ENCODE peak calls at places on chromosomes 1 and 21, in seven cellular contexts. I is fibroblast of villous mesenchyme, X is cardiac fibroblast, R is ovary, O is SK-N-SH, N is cardiac muscle cell, K is uterus. B is an unnamed sample.
A peak's percentile ranks its signal among the peaks of the same experiment; 100 is the strongest.

GRCh38 chr1:182368369-182368768 is 23.2 kb downstream of the GLUL start:
- DNase-seq in I (no peak), X (no peak), R (no peak), O (no peak), N (no peak), K (no peak), B (no peak)

GRCh38 chr1:193326296-193326695 is 139.9 kb upstream of the B3GALT2 start:
- DNase-seq in I (no peak), X (no peak), R (no peak), O (no peak), N (no peak), K (no peak), B (no peak)

GRCh38 chr1:221987860-221988520 is 246.1 kb upstream of the DUSP10 start:
- DNase-seq in I (peak; percentile 50), X (peak; percentile 62), R (no peak), O (no peak), N (no peak), K (no peak), B (peak; percentile 77)

GRCh38 chr1:181089017-181089776 is 697 bp downstream of the IER5 start:
- DNase-seq in I (no peak), X (no peak), R (peak; percentile 35), O (peak; percentile 73), N (peak; percentile 66), K (peak; percentile 39), B (no peak)

GRCh38 chr1:100535264-100535663 is 2.7 kb upstream of the GPR88 start:
- DNase-seq in I (no peak), X (no peak), R (no peak), O (no peak), N (no peak), K (no peak), B (no peak)

GRCh38 chr1:219954736-219955421 is 26.5 kb upstream of the SLC30A10 start:
- DNase-seq in I (no peak), X (no peak), R (no peak), O (no peak), N (no peak), K (no peak), B (no peak)

GRCh38 chr1:153655333-153655732 is 3.2 kb upstream of the SNAPIN start:
- DNase-seq in I (no peak), X (no peak), R (no peak), O (no peak), N (no peak), K (no peak), B (no peak)

GRCh38 chr21:22374218-22374969 is 1376.2 kb downstream of the NCAM2 start:
- DNase-seq in I (no peak), X (no peak), R (no peak), O (no peak), N (no peak), K (no peak), B (no peak)

GRCh38 chr1:160129046-160129445 is 13.5 kb downstream of the ATP1A2 start:
- DNase-seq in I (no peak), X (no peak), R (no peak), O (no peak), N (no peak), K (no peak), B (no peak)

GRCh38 chr21:36867506-36867905 is 99.0 kb downstream of the HLCS start:
- DNase-seq in I (no peak), X (no peak), R (no peak), O (no peak), N (no peak), K (no peak), B (no peak)

GRCh38 chr1:60280256-60280655 is 206.7 kb upstream of the C1orf87 start:
- DNase-seq in I (no peak), X (peak; percentile 46), R (no peak), O (peak; percentile 83), N (no peak), K (no peak), B (peak; percentile 35)

GRCh38 chr1:239434181-239434580 is 47.8 kb downstream of the CHRM3 start:
- DNase-seq in I (no peak), X (no peak), R (no peak), O (no peak), N (no peak), K (no peak), B (no peak)

GRCh38 chr1:212461916-212462660 is 29.4 kb downstream of the NENF start:
- DNase-seq in I (no peak), X (no peak), R (no peak), O (no peak), N (no peak), K (no peak), B (no peak)

GRCh38 chr1:35442737-35443136 is 114.5 kb downstream of the KIAA0319L start:
- DNase-seq in I (no peak), X (no peak), R (no peak), O (no peak), N (no peak), K (no peak), B (no peak)

DNA sequence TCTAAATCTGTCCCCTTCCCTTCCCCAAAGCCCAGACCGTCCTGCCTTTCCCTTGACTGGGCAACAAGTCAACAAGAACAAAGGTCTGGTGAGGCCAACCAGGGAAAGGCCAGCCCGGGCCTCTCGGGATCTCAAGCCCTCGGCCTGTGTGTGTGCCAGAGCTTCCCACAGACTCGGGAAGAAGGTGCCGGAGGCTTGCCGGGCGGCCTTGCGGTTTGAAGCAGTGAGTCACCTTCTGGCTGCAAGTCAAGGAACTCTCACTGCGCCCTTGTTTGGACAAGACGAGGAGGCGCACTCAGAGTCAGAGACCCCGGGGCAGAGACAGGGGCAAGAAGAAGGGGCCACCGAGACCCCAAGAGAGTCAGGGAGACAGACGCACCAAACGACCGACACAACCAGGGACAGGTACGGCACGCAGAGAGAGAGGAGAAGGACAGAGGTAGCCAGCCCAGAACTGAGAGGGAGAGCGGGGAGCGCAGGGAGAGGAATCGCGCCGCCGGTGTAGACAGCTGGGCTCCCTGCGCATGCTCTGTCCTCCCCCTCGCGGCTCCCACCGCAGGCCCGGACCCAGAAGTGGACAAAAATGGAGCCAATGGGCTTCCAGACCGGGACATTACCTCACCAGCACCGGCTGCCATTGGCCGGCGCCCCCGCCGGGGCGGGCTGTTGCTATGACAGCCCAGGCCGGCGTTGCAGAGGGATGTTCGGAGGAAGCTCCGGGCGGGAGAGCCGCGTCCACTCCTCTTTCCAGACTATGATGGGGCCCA is 66.6 kb upstream of the LAPTM5 start:
- DNase-seq in I (peak; percentile 99), X (peak; percentile 100), R (peak; percentile 96), O (peak; percentile 99), N (peak; percentile 96), K (peak; percentile 96), B (peak; percentile 100)
- TF ChIP-seq CTCF in I (no peak), X (no peak), R (no peak), O (no peak), N (no peak), K (peak; percentile 22), B (no peak)

GRCh38 chr1:5638582-5638981 is 353.6 kb downstream of the NPHP4 start:
- DNase-seq in I (no peak), X (no peak), R (no peak), O (no peak), N (no peak), K (no peak), B (no peak)

GRCh38 chr1:5644281-5645134 is 347.7 kb downstream of the NPHP4 start:
- DNase-seq in I (no peak), X (no peak), R (no peak), O (no peak), N (no peak), K (no peak), B (no peak)

GRCh38 chr1:5643360-5644090 is 348.7 kb downstream of the NPHP4 start:
- DNase-seq in I (no peak), X (no peak), R (no peak), O (no peak), N (no peak), K (no peak), B (no peak)

GRCh38 chr1:5639323-5639722 is 352.9 kb downstream of the NPHP4 start:
- DNase-seq in I (no peak), X (no peak), R (no peak), O (no peak), N (no peak), K (no peak), B (no peak)

DNA sequence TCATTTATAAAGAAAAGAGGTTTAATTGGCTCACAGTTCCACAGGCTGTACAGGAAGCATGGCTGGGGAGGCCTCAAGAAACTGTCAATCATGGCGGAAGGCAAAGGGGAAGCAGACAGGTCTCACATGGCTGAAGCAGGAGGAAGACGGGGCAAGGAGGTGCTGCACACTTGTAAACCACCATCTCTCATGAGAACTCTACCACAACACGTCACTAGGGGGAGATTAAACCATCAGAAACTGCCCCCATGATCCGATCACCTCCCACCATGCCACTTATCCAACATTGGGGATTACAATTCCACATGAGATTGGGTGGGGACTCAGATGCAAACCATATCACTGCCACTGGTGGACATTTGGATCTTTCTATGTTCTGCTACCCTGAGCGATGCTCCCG is 351.4 kb downstream of the NPHP4 start:
- DNase-seq in I (no peak), X (no peak), R (no peak), O (no peak), N (no peak), K (no peak), B (no peak)
- TF ChIP-seq CTCF in I (no peak), X (no peak), R (no peak), O (no peak), N (no peak), K (no peak), B (no peak)

GRCh38 chr1:40780678-40781613 is 2.6 kb upstream of the KCNQ4 start:
- DNase-seq in I (no peak), X (no peak), R (no peak), O (no peak), N (no peak), K (no peak), B (no peak)

GRCh38 chr1:40783001-40783905 is at the start of gene KCNQ4:
- DNase-seq in I (no peak), X (no peak), R (peak; percentile 61), O (peak; percentile 80), N (peak; percentile 79), K (peak; percentile 70), B (no peak)

GRCh38 chr1:40784141-40784770 is 669 bp downstream of the KCNQ4 start:
- DNase-seq in I (no peak), X (no peak), R (no peak), O (peak; percentile 83), N (peak; percentile 66), K (no peak), B (no peak)

GRCh38 chr1:40781614-40781971 is 2.0 kb upstream of the KCNQ4 start:
- DNase-seq in I (no peak), X (no peak), R (no peak), O (no peak), N (no peak), K (no peak), B (no peak)

DNA sequence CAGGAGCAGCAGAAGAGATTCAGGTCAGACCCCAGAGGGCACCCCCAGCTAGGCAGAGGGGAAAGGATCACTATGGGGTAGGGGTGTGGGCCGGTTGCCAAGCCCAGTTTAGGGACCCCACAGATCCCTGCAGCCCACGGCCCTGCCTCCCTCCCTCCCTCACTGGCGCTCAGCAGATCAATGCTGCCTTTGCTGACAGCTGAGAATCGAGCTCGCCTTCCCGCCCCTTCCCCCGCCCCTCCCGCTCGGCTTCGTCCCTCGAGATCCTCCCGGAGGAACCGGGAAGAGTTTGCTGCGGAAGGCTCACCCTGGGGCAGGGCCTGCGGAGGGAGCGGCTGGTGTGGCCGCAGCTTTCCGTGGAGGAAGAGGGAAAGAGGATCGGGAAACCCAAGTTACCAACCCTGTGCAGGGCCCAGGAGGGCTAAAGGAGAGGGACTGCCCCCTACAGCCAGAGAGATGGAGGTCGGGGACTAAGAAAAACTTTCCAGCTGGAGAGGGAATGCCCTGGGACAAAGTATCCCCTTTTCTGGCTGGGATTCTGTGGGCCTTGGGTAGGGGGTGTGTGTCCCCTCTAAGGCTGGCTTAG is 1.1 kb upstream of the KCNQ4 start:
- DNase-seq in I (no peak), X (no peak), R (no peak), O (no peak), N (peak; percentile 49), K (no peak), B (no peak)
- TF ChIP-seq CTCF in I (peak; percentile 20), X (no peak), R (no peak), O (no peak), N (no peak), K (no peak), B (no peak)

GRCh38 chr1:203075249-203076030 is 10.4 kb downstream of the MYOG start:
- DNase-seq in I (no peak), X (no peak), R (no peak), O (no peak), N (no peak), K (no peak), B (no peak)
- TF ChIP-seq CTCF in I (no peak), X (no peak), R (no peak), O (no peak), N (no peak), K (no peak), B (no peak)

B was measured in fibroblast of pulmonary artery.